ENCODE peak calls at places on chromosomes 13 and 19, in five cellular contexts. Y is NCI-H2081, T is aorta, D is NCI-H1105 treated with DMSO at 0.1 percent for 48 hours, I is heart right ventricle. N is an unnamed sample.

GRCh38 chr19:30696514-30696913 is 324.3 kb downstream of the ZNF536 start:
- DNase-seq in I (no peak), T (no peak), D (no peak), Y (no peak), N (no peak)

GRCh38 chr13:64239372-64239771 is 2823.7 kb upstream of the PCDH20 start:
- DNase-seq in I (no peak), T (no peak), Y (no peak), D (no peak), N (no peak)

GRCh38 chr13:107376393-107377085 is 808.6 kb upstream of the ARGLU1 start:
- DNase-seq in Y (peak; percentile 80), D (no peak), T (no peak), I (no peak), N (no peak)

GRCh38 chr19:51938936-51939335 is 11.7 kb downstream of the ZNF613 start:
- DNase-seq in D (no peak), T (no peak), Y (no peak), I (no peak), N (no peak)

GRCh38 chr13:113837554-113838355 is 26.1 kb downstream of the GAS6 start:
- DNase-seq in Y (no peak), T (peak; percentile 97), D (peak; percentile 57), I (peak; percentile 94), N (no peak)

GRCh38 chr13:72662548-72662947 is 64.9 kb downstream of the MZT1 start:
- DNase-seq in D (no peak), T (no peak), Y (no peak), I (no peak), N (no peak)

GRCh38 chr13:33401238-33401637 is 115.7 kb upstream of the STARD13 start:
- DNase-seq in D (peak; percentile 83), I (peak; percentile 22), T (no peak), Y (peak; percentile 20), N (no peak)

GRCh38 chr19:39080431-39080830 is 3.7 kb upstream of the ACP7 start:
- DNase-seq in T (no peak), Y (no peak), I (no peak), D (no peak), N (no peak)

N was measured in NCI-H1417 treated with DMSO at 0.1 percent for 48 hours.